ENCODE peak calls at places on chromosomes 12 and 14, in ten cellular contexts. F is endodermal cell; D is astrocyte; I is right lobe of liver; B is CD4-positive, alpha-beta memory T cell; M is GM23338; R is aorta; C is foreskin keratinocyte; U is A549; L is transverse colon. O is an unnamed sample.

GRCh38 chr12:114321524-114321923 is 84.4 kb downstream of the TBX5 start:
- DNase-seq in C (no peak), L (no peak), D (no peak), U (no peak), I (no peak), F (no peak), B (no peak), R (no peak), M (no peak), O (no peak)

GRCh38 chr14:105944632-105945610 is 418.5 kb downstream of the TMEM121 start:
- DNase-seq in C (no peak), U (peak; percentile 38), F (peak; percentile 58), D (no peak), M (peak; percentile 1), L (peak; percentile 77), B (peak; percentile 64), R (peak; percentile 81), I (peak; percentile 82), O (peak; percentile 83)

GRCh38 chr12:5716221-5716620 is 228.8 kb downstream of the ANO2 start:
- DNase-seq in C (no peak), D (no peak), L (peak; percentile 13), I (no peak), B (no peak), M (no peak), U (no peak), F (no peak), R (no peak), O (no peak)

GRCh38 chr12:1213205-1213604 is 222.2 kb downstream of the ERC1 start:
- DNase-seq in D (no peak), R (no peak), I (no peak), F (no peak), M (no peak), L (no peak), C (no peak), B (no peak), U (no peak), O (no peak)

GRCh38 chr12:99043319-99043914 is 398.3 kb downstream of the APAF1 start:
- DNase-seq in I (peak; percentile 61), F (peak; percentile 93), L (peak; percentile 37), R (peak; percentile 86), D (peak; percentile 35), M (peak; percentile 79), C (peak; percentile 15), B (peak; percentile 15), U (peak; percentile 38), O (peak; percentile 74)

GRCh38 chr12:4145990-4146859 is 127.3 kb upstream of the CCND2 start:
- DNase-seq in M (no peak), D (no peak), R (no peak), U (no peak), C (no peak), F (peak; percentile 41), L (no peak), I (no peak), B (no peak), O (no peak)

GRCh38 chr12:127308148-127308547 is 958.8 kb upstream of the TMEM132C start:
- DNase-seq in I (no peak), C (no peak), R (no peak), U (no peak), L (no peak), D (no peak), B (no peak), M (no peak), F (no peak), O (no peak)

GRCh38 chr14:55955175-55955574 is 163.0 kb upstream of the PELI2 start:
- DNase-seq in F (no peak), I (no peak), C (no peak), L (no peak), B (no peak), R (no peak), U (no peak), M (no peak), D (no peak), O (no peak)

GRCh38 chr12:6963741-6964446 is 6.6 kb downstream of the PHB2 start:
- DNase-seq in I (no peak), C (no peak), R (peak; percentile 76), M (no peak), F (peak; percentile 74), L (no peak), U (no peak), D (no peak), B (no peak), O (no peak)
- H3K4me1 ChIP-seq in I (peaks cover 2% of the 10 kb centered on the region), C (peaks cover 15% of the 10 kb centered on the region), R (no peaks in the 10 kb centered on the region), M (peaks cover 40% of the 10 kb centered on the region), F (peaks cover 4% of the 10 kb centered on the region), L (peaks cover 28% of the 10 kb centered on the region), U (peaks cover 46% of the 10 kb centered on the region), D (peaks cover 23% of the 10 kb centered on the region), B (peaks cover 68% of the 10 kb centered on the region), O (peaks cover 13% of the 10 kb centered on the region)

GRCh38 chr12:12747281-12747680 is 30.1 kb downstream of the CDKN1B start:
- DNase-seq in D (no peak), B (no peak), U (no peak), I (no peak), M (no peak), C (no peak), L (no peak), F (no peak), R (no peak), O (no peak)

GRCh38 chr12:12745576-12746211 is 28.5 kb downstream of the CDKN1B start:
- DNase-seq in B (no peak), F (no peak), R (no peak), C (no peak), I (no peak), L (no peak), U (no peak), M (no peak), D (peak; percentile 45), O (no peak)

GRCh38 chr12:12741705-12742104 is 24.5 kb downstream of the CDKN1B start:
- DNase-seq in I (no peak), M (no peak), D (no peak), L (no peak), R (no peak), F (no peak), B (no peak), C (no peak), U (no peak), O (no peak)

GRCh38 chr12:12748051-12748450 is 30.9 kb downstream of the CDKN1B start:
- DNase-seq in U (no peak), C (no peak), B (no peak), I (no peak), D (no peak), F (no peak), R (no peak), L (no peak), M (no peak), O (no peak)

GRCh38 chr12:12744556-12745305 is 27.6 kb downstream of the CDKN1B start:
- DNase-seq in R (no peak), C (no peak), D (no peak), L (peak; percentile 29), I (no peak), B (no peak), M (no peak), U (no peak), F (no peak), O (no peak)
- H3K27ac ChIP-seq in R (no peak overlapping the region), C (no peak overlapping the region), D (no peak overlapping the region), L (peak overlapping the region; percentile 52), I (no peak overlapping the region), B (no peak overlapping the region), M (no peak overlapping the region), U (no peak overlapping the region), F (no peak overlapping the region), O (no peak overlapping the region)

GRCh38 chr12:106584104-106585064 is 1.6 kb downstream of the RFX4 start:
- DNase-seq in L (no peak), U (peak; percentile 15), F (peak; percentile 87), D (no peak), R (no peak), B (no peak), C (no peak), I (no peak), M (peak; percentile 55), O (peak; percentile 72)

GRCh38 chr12:106585237-106585834 is 2.5 kb downstream of the RFX4 start:
- DNase-seq in C (no peak), L (no peak), R (no peak), U (no peak), M (peak; percentile 68), D (no peak), F (peak; percentile 70), I (no peak), B (no peak), O (no peak)

GRCh38 chr12:106582661-106583577 is at the start of gene RFX4:
- DNase-seq in L (no peak), F (peak; percentile 88), R (no peak), M (peak; percentile 90), U (peak; percentile 13), B (no peak), I (no peak), C (no peak), D (no peak), O (no peak)

GRCh38 chr12:106582264-106582591 is 576 bp upstream of the RFX4 start:
- DNase-seq in R (no peak), C (no peak), F (no peak), L (no peak), D (no peak), I (no peak), B (no peak), M (no peak), U (no peak), O (no peak)

DNA sequence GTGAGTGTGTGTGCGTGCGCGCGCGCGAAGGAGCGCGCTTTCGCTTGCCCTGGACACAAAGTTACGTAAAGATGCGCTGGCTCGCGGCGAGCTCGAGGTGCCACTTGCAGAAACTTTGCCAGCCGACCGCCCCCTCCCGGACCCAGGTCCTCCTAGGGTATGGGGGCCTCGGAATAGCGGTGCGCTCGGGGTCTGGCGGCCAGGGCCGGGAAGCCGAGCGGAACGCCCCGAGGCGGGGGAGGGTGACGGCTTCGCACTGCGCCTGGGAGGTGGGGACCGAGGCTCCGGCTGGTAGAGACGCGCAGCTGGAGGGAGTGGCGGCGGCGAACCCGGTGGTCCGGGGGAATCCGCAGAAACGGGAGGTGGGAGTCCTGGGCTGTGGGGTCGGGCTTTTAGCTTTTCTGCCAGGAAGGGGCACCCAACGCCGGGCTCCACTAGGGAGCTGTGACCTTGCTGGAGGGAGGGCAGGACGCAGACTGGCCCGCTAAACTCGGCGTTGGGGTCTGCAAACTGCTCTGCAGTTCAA is 837 bp downstream of the RFX4 start:
- DNase-seq in D (no peak), F (peak; percentile 86), I (no peak), C (no peak), L (no peak), M (peak; percentile 56), U (peak; percentile 19), B (no peak), R (peak; percentile 76), O (peak; percentile 73)
- H3K4me1 ChIP-seq in D (peaks cover 10% of the 10 kb centered on the region), F (peaks cover 13% of the 10 kb centered on the region), I (no peaks in the 10 kb centered on the region), C (no peaks in the 10 kb centered on the region), L (peaks cover 4% of the 10 kb centered on the region), M (peaks cover 42% of the 10 kb centered on the region), U (peaks cover 58% of the 10 kb centered on the region), B (peaks cover 17% of the 10 kb centered on the region), R (no peaks in the 10 kb centered on the region), O (peaks cover 14% of the 10 kb centered on the region)

DNA sequence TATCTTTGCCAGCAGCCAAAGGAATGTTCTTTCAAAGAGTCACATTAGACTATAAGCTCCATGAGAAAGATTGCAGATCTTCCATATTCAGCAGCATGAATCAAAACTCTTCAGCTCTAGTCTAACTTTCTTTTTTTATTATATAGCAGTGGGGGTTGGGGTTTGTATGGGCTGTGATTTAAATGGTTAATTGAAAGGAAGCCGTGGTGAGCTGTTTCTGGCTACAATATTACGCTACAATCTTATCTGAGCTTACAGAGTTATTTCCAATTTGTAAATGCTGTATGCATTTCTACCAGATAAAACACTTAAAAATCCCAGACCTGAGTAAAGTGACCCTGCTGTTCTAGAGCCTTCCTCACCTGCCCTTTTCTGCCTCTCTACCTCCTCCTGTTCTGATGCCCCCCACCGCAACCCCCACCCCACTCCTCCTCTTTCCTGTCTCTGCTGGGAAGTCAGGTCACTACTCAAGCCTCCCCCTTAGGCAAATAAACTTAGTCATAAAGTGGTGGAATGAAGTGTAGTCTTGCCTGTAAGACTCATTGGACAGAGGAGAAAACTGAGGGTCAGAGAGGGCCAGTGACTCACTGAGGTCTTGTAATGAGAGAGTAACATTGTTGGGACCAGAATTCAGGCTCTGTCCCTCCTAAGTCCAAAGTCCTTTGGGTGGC is 1089.5 kb downstream of the BCL11B start:
- DNase-seq in F (no peak), C (peak; percentile 18), R (no peak), M (no peak), I (no peak), B (no peak), U (no peak), D (peak; percentile 75), L (no peak), O (no peak)
- H3K27ac ChIP-seq in F (no peak overlapping the region), C (no peak overlapping the region), R (no peak overlapping the region), M (no peak overlapping the region), I (no peak overlapping the region), B (peak overlapping the region; percentile 13), U (no peak overlapping the region), D (peak overlapping the region; percentile 52), L (no peak overlapping the region), O (no peak overlapping the region)